ENCODE peak calls at places on chromosomes 16 and 17, in nine cellular contexts. L, X, U, K, F, G, B, V and C are unnamed samples. For H3K4me1, the result is how much of the 10 kb centered on the place peaks cover.

GRCh38 chr16:4314532-4315184 is 1.2 kb upstream of the GLIS2 start:
- DNase-seq in V (no peak), L (no peak), F (peak), K (peak), X (no peak), B (peak), U (no peak), G (no peak), C (peak)

GRCh38 chr17:49696233-49696761 is 11.5 kb downstream of the SLC35B1 start:
- DNase-seq in G (no peak), B (no peak), X (no peak), K (no peak), L (peak), V (peak), F (no peak), U (no peak), C (no peak)

GRCh38 chr17:8068736-8069586 is 18.6 kb downstream of the ALOX12B start:
- DNase-seq in F (no peak), V (no peak), K (peak), B (no peak), L (peak), U (peak), G (peak), X (peak), C (no peak)

GRCh38 chr16:28879261-28879840 is 1.1 kb downstream of the ATP2A1 start:
- DNase-seq in L (no peak), K (no peak), X (no peak), U (no peak), F (no peak), V (no peak), B (no peak), G (no peak), C (no peak)

GRCh38 chr17:44776628-44777393 is 18.0 kb downstream of the ADAM11 start:
- DNase-seq in F (no peak), U (no peak), X (no peak), L (no peak), V (no peak), B (no peak), G (no peak), K (no peak), C (no peak)

GRCh38 chr16:58862334-58863024 is 128.4 kb upstream of the GOT2 start:
- DNase-seq in L (no peak), B (no peak), G (no peak), V (no peak), U (no peak), F (no peak), K (no peak), X (no peak), C (no peak)

GRCh38 chr17:27489045-27489715 is 32.9 kb downstream of the KSR1 start:
- DNase-seq in B (peak), V (no peak), F (peak), K (peak), G (peak), L (peak), X (peak), U (peak), C (no peak)

GRCh38 chr16:89723279-89724250 is 2.2 kb downstream of the ZNF276 start:
- DNase-seq in L (peak), F (no peak), B (peak), K (peak), X (no peak), V (peak), G (peak), U (peak), C (no peak)

GRCh38 chr17:50177983-50178834 is 12.4 kb downstream of the SGCA start:
- DNase-seq in L (peak), X (peak), F (peak), K (peak), U (peak), G (peak), B (peak), V (peak), C (peak)

GRCh38 chr17:72538443-72538842 is 417.6 kb downstream of the SOX9 start:
- DNase-seq in K (no peak), U (no peak), X (no peak), B (no peak), G (no peak), F (no peak), L (no peak), V (no peak), C (no peak)

GRCh38 chr17:72542317-72542716 is 421.5 kb downstream of the SOX9 start:
- DNase-seq in V (no peak), F (no peak), U (no peak), B (no peak), G (no peak), X (no peak), L (no peak), K (no peak), C (no peak)

GRCh38 chr17:72536788-72537187 is 416.0 kb downstream of the SOX9 start:
- DNase-seq in G (no peak), B (no peak), L (no peak), U (no peak), K (no peak), V (no peak), F (no peak), X (no peak), C (no peak)

GRCh38 chr17:72538921-72539352 is 418.1 kb downstream of the SOX9 start:
- DNase-seq in K (no peak), U (no peak), F (no peak), L (no peak), B (no peak), V (no peak), X (no peak), G (no peak), C (no peak)

DNA sequence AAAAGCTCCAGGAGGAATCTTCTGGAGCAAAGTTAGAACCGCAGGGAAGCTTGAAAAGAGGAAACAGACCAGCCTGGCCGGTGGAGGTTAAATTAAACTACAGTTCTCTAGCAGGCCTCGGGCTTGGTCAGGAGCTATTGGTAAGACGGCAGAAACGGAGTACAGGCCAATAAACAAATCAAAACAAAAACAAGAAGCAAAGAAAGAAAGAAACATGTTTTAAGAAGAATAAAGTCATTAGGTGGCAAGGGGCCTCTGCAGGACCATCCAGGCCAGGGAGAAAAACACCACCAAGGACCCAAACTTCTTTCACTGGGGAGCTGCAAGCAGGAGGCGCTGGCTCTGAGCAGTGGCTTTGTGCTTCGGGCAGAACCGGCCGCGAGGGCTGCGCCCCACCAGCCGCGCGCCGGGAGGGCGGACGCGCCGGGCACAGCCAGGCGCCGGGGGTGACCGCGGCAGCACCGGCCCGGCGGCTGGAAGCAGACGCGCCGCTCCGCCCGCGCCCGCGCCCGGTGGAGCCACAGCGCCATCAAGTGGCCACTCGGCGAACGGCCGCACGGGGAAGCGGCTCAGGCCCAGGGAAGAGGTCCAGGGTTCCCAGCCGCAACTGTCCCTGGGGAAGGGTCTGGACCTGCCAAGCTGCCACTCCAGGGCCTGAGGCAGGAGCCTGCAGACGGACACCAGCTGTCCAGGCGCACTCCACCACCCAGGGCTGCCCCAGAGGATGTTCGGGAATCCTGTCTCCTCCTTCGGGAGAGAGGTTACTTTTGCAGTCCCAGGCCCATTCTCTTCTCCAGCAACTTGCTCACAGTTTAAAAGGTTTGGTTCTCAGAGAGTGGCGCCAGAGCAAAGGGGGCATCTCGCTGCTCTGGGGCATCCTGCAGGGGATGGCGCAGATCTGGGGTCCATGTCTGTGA is 419.4 kb downstream of the SOX9 start:
- DNase-seq in V (no peak), K (peak), B (peak), L (peak), X (no peak), G (peak), U (peak), F (peak), C (peak)
- H3K4me3 ChIP-seq in V (no peak), K (peak), B (peak), L (no peak), X (no peak), G (peak), U (no peak), F (no peak), C (no peak)

DNA sequence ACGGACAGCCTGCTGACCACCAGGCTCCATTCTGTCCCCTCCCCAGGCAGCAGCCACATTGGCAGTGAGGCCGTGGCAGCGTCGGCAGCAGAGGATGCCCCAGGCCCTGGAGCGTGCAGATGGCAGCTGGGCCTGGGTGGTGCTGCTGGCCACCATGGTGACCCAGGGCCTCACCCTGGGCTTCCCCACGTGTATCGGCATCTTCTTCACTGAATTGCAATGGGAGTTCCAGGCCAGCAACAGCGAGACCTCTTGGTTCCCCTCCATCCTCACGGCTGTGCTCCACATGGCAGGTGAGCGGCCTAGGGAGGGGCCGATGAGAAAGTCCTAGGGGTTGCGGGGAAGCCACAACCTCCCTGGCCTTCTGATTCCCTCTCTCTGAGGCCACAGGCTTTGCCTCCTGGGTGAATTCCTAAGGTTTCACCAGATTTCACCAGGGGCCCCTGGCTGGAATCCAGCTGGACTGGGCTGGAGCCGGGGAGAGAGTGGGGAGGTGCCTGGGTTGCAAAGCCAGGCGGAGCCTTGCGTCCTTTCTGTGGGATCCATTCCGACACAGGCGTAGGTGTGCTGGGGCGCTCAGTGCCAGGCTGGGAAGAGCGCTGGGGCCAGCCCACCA is 5.9 kb downstream of the SLC16A5 start:
- DNase-seq in X (no peak), K (no peak), L (no peak), G (no peak), U (no peak), F (no peak), V (no peak), B (no peak), C (no peak)
- H3K4me1 ChIP-seq in X (under half), K (under half), L (half or more), G (under half), U (under half), F (under half), V (under half), B (under half), C (under half)

GRCh38 chr17:29707212-29707571 is 84.5 kb upstream of the CORO6 start:
- DNase-seq in L (no peak), F (no peak), B (no peak), K (no peak), G (no peak), U (no peak), V (no peak), X (no peak), C (no peak)
- H3K4me3 ChIP-seq in L (no peak), F (no peak), B (no peak), K (no peak), G (no peak), U (no peak), V (peak), X (no peak), C (no peak)

DNA sequence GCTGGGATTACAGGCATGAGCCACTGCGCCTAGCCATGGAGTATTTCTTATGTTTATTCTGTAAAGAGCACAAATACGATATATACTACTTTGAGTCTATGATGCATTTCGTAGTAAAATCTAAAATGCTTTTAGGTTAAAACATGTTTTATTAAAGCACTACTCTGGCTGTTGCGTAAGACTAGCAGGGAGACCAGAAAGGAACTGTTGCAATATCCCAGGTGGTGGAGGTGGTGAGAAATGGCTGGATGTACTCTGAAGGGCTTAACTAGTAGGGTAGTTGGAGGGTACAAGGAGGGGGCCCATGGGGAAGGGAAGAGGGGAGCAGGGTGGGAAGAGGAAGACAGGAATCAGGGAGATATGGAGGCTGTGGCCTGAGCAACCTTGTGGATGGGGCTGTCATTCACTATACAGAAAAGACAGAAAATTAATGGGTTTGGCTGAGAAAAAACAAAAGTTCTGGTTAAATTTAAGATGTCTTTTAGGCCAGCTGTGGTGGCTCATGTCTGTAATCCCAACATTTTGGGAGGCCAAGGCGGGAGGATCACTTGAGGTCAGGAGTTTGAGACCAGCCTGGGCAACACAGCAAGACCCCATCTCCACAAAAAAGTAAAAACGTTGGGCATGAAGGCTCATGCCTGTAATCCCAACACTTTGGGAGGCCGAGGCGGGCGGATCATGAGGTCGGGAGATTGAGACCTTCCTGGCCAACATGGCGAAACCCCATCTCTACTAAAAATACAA is 35.8 kb downstream of the ST3GAL2 start:
- DNase-seq in L (no peak), V (no peak), B (peak), K (no peak), G (no peak), X (no peak), U (no peak), F (no peak), C (no peak)
- H3K4me1 ChIP-seq in L (under half), V (under half), B (under half), K (under half), G (under half), X (under half), U (under half), F (under half), C (under half)